ENCODE peak calls at places on chromosomes 16 and 17, in eight cellular contexts. T, H, D, Z, I, F, O and U are unnamed samples.

GRCh38 chr17:57940217-57940616 is 15.0 kb downstream of the CUEDC1 start:
- DNase-seq in T (no peak), H (no peak), D (no peak), Z (no peak), I (no peak), F (no peak), O (no peak), U (no peak)

GRCh38 chr16:73885319-73885718 is 411.3 kb upstream of the PSMD7 start:
- DNase-seq in T (no peak), H (no peak), D (no peak), Z (no peak), I (no peak), F (no peak), O (no peak), U (no peak)

GRCh38 chr17:34667656-34668055 is 88.3 kb downstream of the TMEM132E start:
- DNase-seq in T (no peak), H (no peak), D (no peak), Z (no peak), I (no peak), F (no peak), O (no peak), U (no peak)

GRCh38 chr16:22743401-22743800 is 70.6 kb upstream of the HS3ST2 start:
- DNase-seq in T (no peak), H (no peak), D (no peak), Z (no peak), I (no peak), F (no peak), O (no peak), U (no peak)

GRCh38 chr17:29753845-29754439 is 131.2 kb upstream of the CORO6 start:
- DNase-seq in T (no peak), H (no peak), D (no peak), Z (no peak), I (no peak), F (no peak), O (no peak), U (no peak)

GRCh38 chr16:31498493-31498892 is 9.7 kb downstream of the RUSF1 start:
- DNase-seq in T (no peak), H (no peak), D (no peak), Z (no peak), I (no peak), F (no peak), O (no peak), U (no peak)

GRCh38 chr17:80464486-80464885 is 11.9 kb downstream of the NPTX1 start:
- DNase-seq in T (no peak), H (no peak), D (no peak), Z (no peak), I (peak; percentile 20), F (no peak), O (no peak), U (no peak)

GRCh38 chr16:50245417-50246298 is 20.7 kb upstream of the ADCY7 start:
- DNase-seq in T (peak; percentile 79), H (peak; percentile 66), D (no peak), Z (no peak), I (peak; percentile 81), F (peak; percentile 47), O (peak; percentile 68), U (no peak)

GRCh38 chr16:85899444-85899843 is 482 bp downstream of the IRF8 start:
- DNase-seq in T (no peak), H (no peak), D (no peak), Z (no peak), I (no peak), F (no peak), O (no peak), U (no peak)

GRCh38 chr16:85898521-85899442 is at the start of gene IRF8:
- DNase-seq in T (peak; percentile 88), H (peak; percentile 66), D (peak; percentile 47), Z (peak; percentile 27), I (peak; percentile 90), F (peak; percentile 17), O (peak; percentile 87), U (no peak)

GRCh38 chr16:85901760-85902365 is 2.9 kb downstream of the IRF8 start:
- DNase-seq in T (no peak), H (no peak), D (no peak), Z (no peak), I (no peak), F (no peak), O (no peak), U (no peak)

GRCh38 chr16:85901110-85901509 is 2.1 kb downstream of the IRF8 start:
- DNase-seq in T (no peak), H (no peak), D (no peak), Z (no peak), I (no peak), F (no peak), O (no peak), U (no peak)

DNA sequence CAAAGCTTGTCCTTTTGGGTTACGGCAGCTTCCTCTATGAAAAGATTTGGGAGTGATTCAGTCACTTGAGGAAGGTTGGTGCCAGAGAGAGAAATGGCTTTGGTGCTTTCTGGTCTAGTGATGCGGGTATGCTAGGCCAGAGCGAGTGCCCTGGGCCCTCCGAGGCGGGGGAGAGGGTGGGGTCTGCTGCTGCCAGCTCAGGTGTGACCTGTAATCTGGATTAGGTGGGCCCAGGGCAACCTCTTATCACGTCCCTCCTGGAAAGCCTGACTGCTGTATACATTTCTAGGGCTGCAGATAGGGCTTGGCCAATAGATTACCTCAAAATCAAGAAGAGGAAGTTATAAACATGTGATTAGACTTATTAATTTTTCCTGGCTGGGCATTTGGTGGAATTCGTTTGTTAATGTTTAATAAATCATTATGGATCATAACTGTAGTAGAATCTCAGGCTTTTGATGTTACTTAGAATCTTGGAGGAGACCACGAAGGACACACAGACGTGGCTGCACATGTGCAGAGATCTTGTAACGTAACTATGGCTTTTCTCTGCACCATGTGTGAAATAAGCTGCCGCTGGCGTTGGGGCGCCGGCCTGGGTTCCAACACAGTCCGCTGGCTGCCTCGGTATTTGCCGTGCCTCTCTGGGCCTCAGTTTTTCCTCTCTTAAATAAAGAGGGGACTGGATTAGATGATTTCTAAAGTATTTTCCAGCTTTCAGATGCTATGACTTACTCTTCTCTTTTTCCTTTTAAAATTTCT is 1.2 kb downstream of the IRF8 start:
- DNase-seq in T (peak; percentile 65), H (no peak), D (no peak), Z (no peak), I (no peak), F (no peak), O (no peak), U (no peak)
- H3K27me3 ChIP-seq in T (no peaks in the 10 kb centered on the region), H (peaks cover 48% of the 10 kb centered on the region), D (no peaks in the 10 kb centered on the region), Z (peaks cover 77% of the 10 kb centered on the region), I (no peaks in the 10 kb centered on the region), F (peaks cover 8% of the 10 kb centered on the region), O (no peaks in the 10 kb centered on the region), U (peaks cover 40% of the 10 kb centered on the region)

GRCh38 chr16:48299471-48299870 is 52.1 kb upstream of the ABCC11 start:
- DNase-seq in T (no peak), H (no peak), D (no peak), Z (no peak), I (no peak), F (no peak), O (no peak), U (no peak)

GRCh38 chr16:48295493-48296281 is 48.3 kb upstream of the ABCC11 start:
- DNase-seq in T (no peak), H (no peak), D (no peak), Z (no peak), I (no peak), F (no peak), O (no peak), U (no peak)

DNA sequence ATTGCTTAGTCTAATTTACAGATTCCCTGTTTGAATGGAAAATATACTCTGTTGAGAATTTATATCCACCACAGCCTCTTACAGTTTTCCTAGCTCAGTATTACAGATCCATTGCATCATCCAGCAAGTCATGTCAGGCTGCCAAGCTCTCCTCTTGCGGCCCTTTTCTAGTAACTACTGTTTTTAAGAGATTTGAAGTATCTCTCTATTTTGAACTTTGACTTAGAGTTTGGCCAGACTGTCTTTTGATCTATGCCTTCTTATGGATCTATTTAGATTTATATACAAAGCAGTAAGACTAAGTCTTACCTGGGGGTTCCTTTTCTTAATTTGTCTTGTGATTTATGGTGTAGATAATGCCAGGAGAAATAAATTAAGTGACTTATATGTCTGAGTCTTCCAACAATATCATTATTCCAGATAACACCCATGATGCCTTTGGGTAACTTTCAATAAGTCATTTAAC is 53.1 kb upstream of the ABCC11 start:
- DNase-seq in T (no peak), H (peak; percentile 61), D (no peak), Z (peak; percentile 45), I (peak; percentile 61), F (no peak), O (no peak), U (peak; percentile 61)
- H3K27me3 ChIP-seq in T (no peaks in the 10 kb centered on the region), H (no peaks in the 10 kb centered on the region), D (no peaks in the 10 kb centered on the region), Z (no peaks in the 10 kb centered on the region), I (no peaks in the 10 kb centered on the region), F (no peaks in the 10 kb centered on the region), O (no peaks in the 10 kb centered on the region), U (no peaks in the 10 kb centered on the region)

GRCh38 chr17:46819906-46820351 is 1.4 kb upstream of the WNT3 start:
- DNase-seq in T (no peak), H (no peak), D (no peak), Z (no peak), I (no peak), F (no peak), O (no peak), U (no peak)

GRCh38 chr17:46817901-46818209 is 637 bp downstream of the WNT3 start:
- DNase-seq in T (no peak), H (no peak), D (no peak), Z (no peak), I (no peak), F (no peak), O (no peak), U (no peak)

GRCh38 chr17:46818319-46818928 is at the start of gene WNT3:
- DNase-seq in T (no peak), H (no peak), D (peak; percentile 23), Z (peak; percentile 26), I (peak; percentile 58), F (no peak), O (peak; percentile 16), U (no peak)

GRCh38 chr17:46820592-46821450 is 2.3 kb upstream of the WNT3 start:
- DNase-seq in T (no peak), H (no peak), D (no peak), Z (no peak), I (no peak), F (no peak), O (no peak), U (no peak)

DNA sequence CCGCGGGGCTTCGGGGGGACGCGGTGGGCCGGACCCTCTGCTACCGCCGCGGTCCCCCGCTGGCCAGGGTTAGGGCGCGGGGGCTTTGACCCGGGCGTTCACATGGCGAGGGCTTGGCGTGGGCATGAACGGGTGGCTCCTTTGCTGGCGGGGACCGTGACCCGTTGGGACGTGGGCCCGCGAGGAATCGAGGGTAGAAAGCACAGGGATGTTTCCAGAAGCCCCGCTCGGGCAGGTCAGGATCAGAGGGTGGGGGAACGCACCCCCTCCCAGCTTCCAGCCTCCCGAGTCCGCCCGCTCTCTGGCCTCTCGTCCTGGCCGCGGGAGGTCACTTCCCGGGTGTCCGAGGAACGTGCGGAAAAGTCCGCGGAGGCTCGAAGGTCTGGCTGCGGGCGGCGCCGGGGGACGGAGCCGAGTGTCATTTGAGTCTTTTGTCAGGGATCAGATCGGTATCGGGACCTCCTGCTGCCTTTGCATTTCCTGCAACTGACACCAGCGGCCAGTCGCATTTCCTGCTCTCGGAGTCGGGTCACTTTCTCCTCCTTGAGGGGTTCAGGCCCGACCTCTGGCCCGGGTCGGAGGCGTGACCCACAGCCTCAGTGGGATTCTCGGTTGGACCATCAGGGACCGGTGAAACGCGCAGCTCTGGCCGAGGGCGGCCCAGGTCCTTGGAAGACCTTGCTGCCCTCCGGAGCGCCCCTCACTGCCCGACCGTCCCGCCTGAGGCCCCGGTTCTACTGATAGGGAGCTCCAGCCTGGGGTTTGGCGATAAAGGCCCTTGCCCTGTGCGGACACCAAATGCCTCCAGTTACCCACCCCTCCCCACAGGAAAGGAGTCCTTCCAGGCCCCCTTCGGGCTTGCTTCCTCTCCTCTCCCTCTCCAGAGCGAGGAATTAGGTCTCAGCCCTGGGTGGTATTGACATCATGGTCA is 702 bp upstream of the WNT3 start:
- DNase-seq in T (no peak), H (no peak), D (no peak), Z (no peak), I (peak; percentile 48), F (no peak), O (no peak), U (no peak)
- H3K27me3 ChIP-seq in T (peaks cover 60% of the 10 kb centered on the region), H (peaks cover 69% of the 10 kb centered on the region), D (peaks cover 84% of the 10 kb centered on the region), Z (peaks cover 28% of the 10 kb centered on the region), I (no peaks in the 10 kb centered on the region), F (peaks cover 72% of the 10 kb centered on the region), O (peaks cover 93% of the 10 kb centered on the region), U (peaks cover 57% of the 10 kb centered on the region)

GRCh38 chr17:46826116-46826515 is 7.6 kb upstream of the WNT3 start:
- DNase-seq in T (no peak), H (no peak), D (no peak), Z (no peak), I (no peak), F (no peak), O (no peak), U (no peak)
- H3K27me3 ChIP-seq in T (peaks cover 15% of the 10 kb centered on the region), H (peaks cover 16% of the 10 kb centered on the region), D (peaks cover 25% of the 10 kb centered on the region), Z (peaks cover 2% of the 10 kb centered on the region), I (no peaks in the 10 kb centered on the region), F (peaks cover 20% of the 10 kb centered on the region), O (peaks cover 37% of the 10 kb centered on the region), U (peaks cover 19% of the 10 kb centered on the region)